ENCODE peak calls at places on chromosomes 1 and 21, in ten cellular contexts. D is occipital lobe; A is T-helper 2 cell treated with Interferon-gamma antibody and Interleukin-4, amounts not matched to agents 5 μg/mL and 100 μg/mL, for 36 hours; W is GM12864; X is fibroblast of mammary gland; H is GM20000; J is stimulated activated CD8-positive, alpha-beta memory T cell treated with anti-CD3 and anti-CD28 coated beads, Interleukin-2, amount 100 ng/mL, for 1 hour; F is RCC 7860; L is NCI-H774; C is epithelial cell of proximal tubule. U is an unnamed sample.

GRCh38 chr1:17829579-17829978 is 74.4 kb downstream of the ACTL8 start:
- DNase-seq in D (no peak), A (no peak), W (no peak), X (no peak), H (no peak), J (no peak), F (no peak), L (no peak), C (no peak), U (no peak)

GRCh38 chr1:154955718-154956513 is at the start of gene PBXIP1:
- DNase-seq in D (peak; percentile 68), A (peak; percentile 84), W (peak; percentile 79), X (peak; percentile 85), H (peak; percentile 94), J (peak; percentile 60), F (peak; percentile 75), L (peak; percentile 90), C (peak; percentile 76), U (peak; percentile 92)

GRCh38 chr1:155873860-155874259 is 14.5 kb downstream of the SYT11 start:
- DNase-seq in D (peak; percentile 8), A (no peak), W (no peak), X (peak; percentile 47), H (no peak), J (no peak), F (no peak), L (no peak), C (no peak), U (no peak)

GRCh38 chr21:24353492-24353891 is 1253.8 kb downstream of the MRPL39 start:
- DNase-seq in D (no peak), A (no peak), W (no peak), X (no peak), H (no peak), J (no peak), F (no peak), L (no peak), C (no peak), U (no peak)

GRCh38 chr1:6245869-6246496 is 2.0 kb downstream of the HES3 start:
- DNase-seq in D (no peak), A (peak; percentile 26), W (no peak), X (no peak), H (peak; percentile 80), J (no peak), F (no peak), L (peak; percentile 45), C (no peak), U (no peak)

GRCh38 chr1:157001304-157001703 is 44.2 kb downstream of the ARHGEF11 start:
- DNase-seq in D (no peak), A (no peak), W (no peak), X (peak; percentile 40), H (no peak), J (no peak), F (no peak), L (no peak), C (no peak), U (no peak)

GRCh38 chr1:1534401-1535145 is 5.9 kb downstream of the TMEM240 start:
- DNase-seq in D (no peak), A (no peak), W (no peak), X (no peak), H (peak; percentile 26), J (no peak), F (no peak), L (no peak), C (no peak), U (no peak)

GRCh38 chr1:110746644-110747259 is 72.0 kb upstream of the KCNA3 start:
- DNase-seq in D (no peak), A (peak; percentile 47), W (no peak), X (peak; percentile 47), H (peak; percentile 45), J (peak; percentile 7), F (no peak), L (no peak), C (peak; percentile 1), U (peak; percentile 26)

GRCh38 chr1:37362990-37363389 is 111.4 kb upstream of the ZC3H12A start:
- DNase-seq in D (no peak), A (no peak), W (no peak), X (no peak), H (no peak), J (no peak), F (no peak), L (no peak), C (no peak), U (no peak)

GRCh38 chr1:100582943-100583342 is 45.0 kb downstream of the GPR88 start:
- DNase-seq in D (no peak), A (no peak), W (no peak), X (no peak), H (no peak), J (no peak), F (no peak), L (no peak), C (no peak), U (no peak)

GRCh38 chr1:246724725-246725095 is 501 bp downstream of the SCCPDH start:
- DNase-seq in D (no peak), A (no peak), W (no peak), X (peak; percentile 37), H (peak; percentile 59), J (no peak), F (peak; percentile 50), L (no peak), C (no peak), U (peak; percentile 78)

GRCh38 chr21:44482581-44483287 is 27.4 kb downstream of the LRRC3 start:
- DNase-seq in D (no peak), A (no peak), W (no peak), X (no peak), H (no peak), J (no peak), F (no peak), L (no peak), C (no peak), U (no peak)

U was measured in Caki2.